ENCODE peak calls at places on chromosomes 2 and 18, in seven cellular contexts. Z is CD4-positive, CD25-positive, alpha-beta regulatory T cell; V is AG04450; W is NCI-H1105; E is foreskin fibroblast; Y is A172; M is nucleus accumbens. D is an unnamed sample.

GRCh38 chr2:180753809-180754761 is 226.3 kb upstream of the UBE2E3 start:
- DNase-seq in Z (no peak), V (peak), W (no peak), E (peak), Y (peak), M (no peak), D (no peak)

GRCh38 chr2:232502901-232503791 is 15.5 kb upstream of the ECEL1 start:
- DNase-seq in Z (peak), V (no peak), W (no peak), E (peak), Y (no peak), M (peak), D (no peak)

GRCh38 chr2:69762513-69763494 is 20.9 kb downstream of the ANXA4 start:
- DNase-seq in Z (no peak), V (no peak), W (no peak), E (peak), Y (no peak), M (peak), D (no peak)

GRCh38 chr2:20744366-20745335 is 77.7 kb downstream of the GDF7 start:
- DNase-seq in Z (no peak), V (no peak), W (no peak), E (no peak), Y (no peak), M (no peak), D (no peak)

GRCh38 chr2:151292546-151292945 is 3.1 kb upstream of the NMI start:
- DNase-seq in Z (no peak), V (no peak), W (no peak), E (no peak), Y (no peak), M (no peak), D (no peak)

GRCh38 chr2:239222346-239223028 is 178.3 kb downstream of the HDAC4 start:
- DNase-seq in Z (peak), V (no peak), W (no peak), E (peak), Y (no peak), M (no peak), D (no peak)

GRCh38 chr2:119350311-119350998 is 16.2 kb downstream of the C2orf76 start:
- DNase-seq in Z (no peak), V (no peak), W (no peak), E (no peak), Y (no peak), M (no peak), D (no peak)

GRCh38 chr18:31162825-31163435 is at the start of gene DSC1:
- DNase-seq in Z (no peak), V (no peak), W (no peak), E (no peak), Y (no peak), M (no peak), D (no peak)

GRCh38 chr18:79574938-79575525 is 104.6 kb upstream of the CTDP1 start:
- DNase-seq in Z (no peak), V (no peak), W (no peak), E (no peak), Y (no peak), M (no peak), D (no peak)

GRCh38 chr2:9002637-9003365 is 683 bp downstream of the MBOAT2 start:
- DNase-seq in Z (peak), V (no peak), W (peak), E (peak), Y (peak), M (peak), D (no peak)

GRCh38 chr18:50218432-50219197 is 23.7 kb upstream of the MYO5B start:
- DNase-seq in Z (peak), V (no peak), W (peak), E (peak), Y (no peak), M (no peak), D (no peak)

GRCh38 chr18:58597649-58598048 is 31.2 kb downstream of the ALPK2 start:
- DNase-seq in Z (no peak), V (no peak), W (no peak), E (no peak), Y (no peak), M (no peak), D (no peak)